ENCODE peak calls at places on chromosome 5, in four cellular contexts. M is HuH-7, J is OCI-LY7, R is pons. S is an unnamed sample.

GRCh38 chr5:145945620-145946111 is 9.3 kb downstream of the SH3RF2 start:
- DNase-seq in M (no peak), J (no peak), R (no peak), S (no peak)

GRCh38 chr5:82620957-82621600 is 342.9 kb upstream of the RPS23 start:
- DNase-seq in M (no peak), J (no peak), R (no peak), S (no peak)

GRCh38 chr5:165617491-165617890 is 2112.1 kb downstream of the MAT2B start:
- DNase-seq in M (no peak), J (no peak), R (no peak), S (no peak)

GRCh38 chr5:141841376-141841775 is 36.8 kb downstream of the PCDH1 start:
- DNase-seq in M (no peak), J (no peak), R (no peak), S (no peak)

GRCh38 chr5:135034186-135034962 is at the start of gene PITX1:
- DNase-seq in M (peak), J (peak), R (no peak), S (peak)

GRCh38 chr5:135386886-135387628 is 12.0 kb downstream of the MACROH2A1 start:
- DNase-seq in M (peak), J (no peak), R (peak), S (peak)

GRCh38 chr5:180284161-180284560 is 7.7 kb downstream of the MAPK9 start:
- DNase-seq in M (no peak), J (no peak), R (peak), S (no peak)

GRCh38 chr5:2133080-2133479 is 250.4 kb upstream of the IRX4 start:
- DNase-seq in M (no peak), J (no peak), R (no peak), S (no peak)

S was measured in stromal cell of bone marrow.